ENCODE peak calls at places on chromosomes 13 and 19, in nine cellular contexts. I, L, M, Y, X, U, W, P and D are unnamed samples.

GRCh38 chr19:46654621-46655152 is 6.3 kb downstream of the DACT3 start:
- DNase-seq in I (no peak), L (no peak), M (no peak), Y (no peak), X (no peak), U (peak; percentile 79), W (no peak), P (no peak), D (no peak)

GRCh38 chr19:17831419-17831888 is 10.1 kb upstream of the INSL3 start:
- DNase-seq in I (no peak), L (no peak), M (no peak), Y (no peak), X (no peak), U (no peak), W (no peak), P (no peak), D (no peak)

GRCh38 chr19:55677572-55678028 is 2.6 kb downstream of the EPN1 start:
- DNase-seq in I (no peak), L (no peak), M (no peak), Y (peak; percentile 53), X (no peak), U (no peak), W (no peak), P (no peak), D (no peak)

GRCh38 chr19:19348266-19348665 is 27.6 kb downstream of the MAU2 start:
- DNase-seq in I (no peak), L (no peak), M (no peak), Y (no peak), X (no peak), U (no peak), W (no peak), P (no peak), D (no peak)

GRCh38 chr13:109156181-109156935 is 526.9 kb downstream of the MYO16 start:
- DNase-seq in I (no peak), L (peak; percentile 51), M (no peak), Y (no peak), X (peak; percentile 86), U (peak; percentile 70), W (peak; percentile 88), P (no peak), D (peak; percentile 71)

GRCh38 chr19:29571181-29571580 is 34.9 kb upstream of the POP4 start:
- DNase-seq in I (no peak), L (no peak), M (no peak), Y (no peak), X (no peak), U (no peak), W (no peak), P (no peak), D (no peak)

GRCh38 chr13:113118328-113119021 is 4.1 kb upstream of the F10 start:
- DNase-seq in I (peak; percentile 18), L (no peak), M (no peak), Y (peak; percentile 54), X (no peak), U (peak; percentile 51), W (no peak), P (no peak), D (no peak)

GRCh38 chr13:99178636-99179035 is 22.0 kb upstream of the UBAC2 start:
- DNase-seq in I (no peak), L (no peak), M (peak; percentile 22), Y (no peak), X (no peak), U (no peak), W (peak; percentile 26), P (no peak), D (no peak)

GRCh38 chr13:65940720-65941119 is 1289.4 kb downstream of the PCDH9 start:
- DNase-seq in I (no peak), L (no peak), M (no peak), Y (no peak), X (no peak), U (no peak), W (no peak), P (no peak), D (no peak)

GRCh38 chr19:1259873-1260748 is 9.0 kb upstream of the CIRBP start:
- DNase-seq in I (no peak), L (no peak), M (peak; percentile 60), Y (no peak), X (no peak), U (peak; percentile 75), W (no peak), P (no peak), D (no peak)
- H3K4me3 ChIP-seq in I (no peak overlapping the region), L (no peak overlapping the region), M (peak overlapping the region; percentile 59), Y (no peak overlapping the region), X (peak overlapping the region; percentile 10), U (peak overlapping the region; percentile 64), W (peak overlapping the region; percentile 14), P (peak overlapping the region; percentile 70), D (peak overlapping the region; percentile 70)

GRCh38 chr13:81872581-81872980 is 1531.7 kb upstream of the SPRY2 start:
- DNase-seq in I (no peak), L (no peak), M (no peak), Y (no peak), X (peak; percentile 1), U (no peak), W (no peak), P (no peak), D (no peak)
- TF ChIP-seq CTCF in I (no peak), L (no peak), M (no peak), Y (no peak), X (peak; percentile 20), U (no peak), W (no peak), P (peak; percentile 33), D (no peak)

GRCh38 chr13:40233731-40234195 is 432.7 kb downstream of the FOXO1 start:
- DNase-seq in I (no peak), L (no peak), M (no peak), Y (no peak), X (no peak), U (no peak), W (no peak), P (no peak), D (no peak)

GRCh38 chr13:40240293-40240692 is 426.1 kb downstream of the FOXO1 start:
- DNase-seq in I (no peak), L (no peak), M (no peak), Y (no peak), X (no peak), U (no peak), W (no peak), P (no peak), D (no peak)

GRCh38 chr13:40238761-40239160 is 427.7 kb downstream of the FOXO1 start:
- DNase-seq in I (no peak), L (no peak), M (no peak), Y (no peak), X (no peak), U (no peak), W (no peak), P (no peak), D (no peak)

GRCh38 chr13:40235160-40235796 is 431.2 kb downstream of the FOXO1 start:
- DNase-seq in I (no peak), L (no peak), M (no peak), Y (no peak), X (no peak), U (no peak), W (no peak), P (no peak), D (peak; percentile 59)

DNA sequence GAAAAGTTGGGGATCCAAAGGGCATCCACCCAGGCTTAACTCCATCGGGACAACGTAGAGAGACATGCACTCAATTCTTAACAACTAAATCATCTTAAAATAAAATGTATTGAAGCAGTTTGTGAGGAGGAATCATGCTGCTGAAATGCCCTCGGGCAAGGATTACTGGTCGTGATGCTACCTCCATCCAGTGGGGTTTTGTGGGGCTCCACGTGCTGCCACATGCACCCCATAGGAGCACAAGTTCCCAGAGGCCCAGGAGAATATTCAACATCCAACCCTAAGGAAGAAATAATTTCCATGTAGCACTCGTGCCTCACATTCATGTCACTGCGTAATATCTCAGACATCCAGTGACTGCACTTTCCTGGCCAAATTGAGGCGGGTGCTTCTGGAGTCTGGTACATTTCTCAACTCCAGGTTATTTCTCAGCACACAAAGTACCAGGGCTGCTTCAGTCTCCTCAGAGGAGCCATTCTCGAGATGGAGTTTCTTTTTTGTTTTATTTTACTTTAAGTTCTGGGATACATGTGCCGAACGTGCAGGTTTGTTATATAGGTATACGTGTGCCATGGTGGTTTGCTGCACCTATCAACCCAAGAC is 429.8 kb downstream of the FOXO1 start:
- DNase-seq in I (no peak), L (no peak), M (no peak), Y (no peak), X (no peak), U (peak; percentile 91), W (peak; percentile 64), P (no peak), D (no peak)
- H3K4me3 ChIP-seq in I (no peak overlapping the region), L (no peak overlapping the region), M (no peak overlapping the region), Y (no peak overlapping the region), X (no peak overlapping the region), U (no peak overlapping the region), W (no peak overlapping the region), P (no peak overlapping the region), D (no peak overlapping the region)

DNA sequence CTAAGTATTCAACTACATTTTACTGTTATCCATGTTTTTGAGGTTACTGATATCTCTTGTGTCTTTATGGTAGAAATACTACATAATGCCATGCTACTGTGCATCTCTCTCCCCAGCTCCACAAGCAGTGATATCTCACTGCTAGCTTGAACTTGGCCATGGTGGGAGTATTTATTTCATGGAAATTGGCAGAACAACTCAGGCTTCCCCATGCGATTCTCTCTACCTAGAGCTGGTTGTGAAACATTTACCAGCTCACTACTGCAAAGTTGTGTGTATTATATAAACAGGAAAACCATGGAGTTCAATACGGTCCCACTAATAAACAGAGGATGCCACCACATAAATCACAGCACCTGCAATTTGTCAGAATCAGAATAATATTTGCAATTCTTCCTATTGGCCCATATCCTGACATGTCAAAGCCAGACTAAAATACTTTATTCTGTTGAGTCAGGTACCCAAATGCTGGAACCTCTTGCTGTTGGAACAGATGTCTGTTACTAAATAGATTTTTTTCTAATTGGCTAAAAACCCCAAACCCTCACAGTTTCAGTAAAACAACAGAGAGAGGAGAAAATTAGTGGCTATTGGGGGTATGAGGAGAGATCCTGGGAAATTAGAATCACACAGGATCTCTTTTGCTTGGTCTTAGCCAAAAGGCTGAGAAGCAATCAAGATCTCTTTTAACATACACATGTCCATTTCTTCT is 91.4 kb upstream of the SLC10A2 start:
- DNase-seq in I (no peak), L (no peak), M (no peak), Y (no peak), X (no peak), U (no peak), W (no peak), P (no peak), D (no peak)
- TF ChIP-seq CTCF in I (no peak), L (no peak), M (no peak), Y (no peak), X (no peak), U (no peak), W (no peak), P (no peak), D (no peak)

GRCh38 chr19:56880592-56881190 is 40.2 kb upstream of the PEG3 start:
- DNase-seq in I (no peak), L (no peak), M (no peak), Y (no peak), X (no peak), U (no peak), W (no peak), P (no peak), D (no peak)
- H3K4me3 ChIP-seq in I (no peak overlapping the region), L (no peak overlapping the region), M (no peak overlapping the region), Y (no peak overlapping the region), X (no peak overlapping the region), U (no peak overlapping the region), W (no peak overlapping the region), P (no peak overlapping the region), D (no peak overlapping the region)